ENCODE peak calls at places on chromosomes 3 and 15, in ten cellular contexts. One of them, this sample, is unnamed. For H3K4me1, the result is how much of the 10 kb centered on the place peaks cover.

GRCh38 chr15:60945196-60945595 is 283.9 kb downstream of the RORA start:
- DNase-seq in stomach: peak
- DNase-seq in heart right ventricle: peak
- DNase-seq in HepG2: no peak
- DNase-seq in Peyer's patch: no peak
- DNase-seq in mesenchymal stem cell: no peak
- DNase-seq in right lobe of liver: peak
- DNase-seq in cardiac muscle cell: no peak
- DNase-seq in tibial nerve: no peak
- DNase-seq in psoas muscle: peak
- DNase-seq in this sample: no peak

GRCh38 chr15:80514071-80514780 is 110.0 kb downstream of the ARNT2 start:
- DNase-seq in cardiac muscle cell: no peak
- DNase-seq in HepG2: no peak
- DNase-seq in stomach: no peak
- DNase-seq in Peyer's patch: no peak
- DNase-seq in tibial nerve: no peak
- DNase-seq in psoas muscle: no peak
- DNase-seq in heart right ventricle: no peak
- DNase-seq in right lobe of liver: no peak
- DNase-seq in mesenchymal stem cell: peak
- DNase-seq in this sample: no peak

GRCh38 chr3:23442598-23443383 is 239.7 kb downstream of the UBE2E2 start:
- DNase-seq in heart right ventricle: no peak
- DNase-seq in tibial nerve: no peak
- DNase-seq in stomach: no peak
- DNase-seq in right lobe of liver: no peak
- DNase-seq in Peyer's patch: no peak
- DNase-seq in psoas muscle: no peak
- DNase-seq in mesenchymal stem cell: peak
- DNase-seq in cardiac muscle cell: no peak
- DNase-seq in HepG2: no peak
- DNase-seq in this sample: peak

GRCh38 chr3:100634493-100635272 is 25.3 kb downstream of the ADGRG7 start:
- DNase-seq in tibial nerve: peak
- DNase-seq in psoas muscle: no peak
- DNase-seq in mesenchymal stem cell: peak
- DNase-seq in Peyer's patch: peak
- DNase-seq in cardiac muscle cell: peak
- DNase-seq in heart right ventricle: no peak
- DNase-seq in right lobe of liver: peak
- DNase-seq in HepG2: peak
- DNase-seq in stomach: peak
- DNase-seq in this sample: peak

GRCh38 chr3:38545396-38545949 is 49.3 kb downstream of the EXOG start:
- DNase-seq in Peyer's patch: no peak
- DNase-seq in mesenchymal stem cell: no peak
- DNase-seq in stomach: no peak
- DNase-seq in cardiac muscle cell: no peak
- DNase-seq in heart right ventricle: no peak
- DNase-seq in psoas muscle: no peak
- DNase-seq in tibial nerve: no peak
- DNase-seq in HepG2: no peak
- DNase-seq in right lobe of liver: no peak
- DNase-seq in this sample: no peak

GRCh38 chr3:51539291-51539891 is 872 bp downstream of the RAD54L2 start:
- DNase-seq in HepG2: no peak
- DNase-seq in Peyer's patch: peak
- DNase-seq in mesenchymal stem cell: peak
- DNase-seq in tibial nerve: peak
- DNase-seq in cardiac muscle cell: peak
- DNase-seq in right lobe of liver: no peak
- DNase-seq in stomach: no peak
- DNase-seq in psoas muscle: no peak
- DNase-seq in heart right ventricle: peak
- DNase-seq in this sample: peak

GRCh38 chr15:75672646-75673425 is 25.1 kb downstream of the SNX33 start:
- DNase-seq in stomach: peak
- DNase-seq in right lobe of liver: no peak
- DNase-seq in HepG2: no peak
- DNase-seq in Peyer's patch: no peak
- DNase-seq in heart right ventricle: no peak
- DNase-seq in tibial nerve: no peak
- DNase-seq in psoas muscle: no peak
- DNase-seq in cardiac muscle cell: peak
- DNase-seq in mesenchymal stem cell: peak
- DNase-seq in this sample: no peak

GRCh38 chr15:33057845-33058244 is 136.7 kb downstream of the FMN1 start:
- DNase-seq in Peyer's patch: no peak
- DNase-seq in tibial nerve: no peak
- DNase-seq in cardiac muscle cell: no peak
- DNase-seq in stomach: no peak
- DNase-seq in mesenchymal stem cell: no peak
- DNase-seq in psoas muscle: no peak
- DNase-seq in heart right ventricle: no peak
- DNase-seq in HepG2: no peak
- DNase-seq in right lobe of liver: no peak
- DNase-seq in this sample: no peak

GRCh38 chr3:184332370-184333090 is 4.9 kb upstream of the FAM131A start:
- DNase-seq in Peyer's patch: no peak
- DNase-seq in HepG2: no peak
- DNase-seq in cardiac muscle cell: no peak
- DNase-seq in tibial nerve: no peak
- DNase-seq in psoas muscle: no peak
- DNase-seq in right lobe of liver: no peak
- DNase-seq in heart right ventricle: no peak
- DNase-seq in stomach: no peak
- DNase-seq in mesenchymal stem cell: peak
- DNase-seq in this sample: no peak

GRCh38 chr3:75101329-75102147 is 487.1 kb upstream of the CNTN3 start:
- DNase-seq in heart right ventricle: no peak
- DNase-seq in psoas muscle: no peak
- DNase-seq in right lobe of liver: no peak
- DNase-seq in stomach: no peak
- DNase-seq in cardiac muscle cell: peak
- DNase-seq in tibial nerve: no peak
- DNase-seq in mesenchymal stem cell: no peak
- DNase-seq in HepG2: no peak
- DNase-seq in Peyer's patch: peak
- DNase-seq in this sample: no peak

GRCh38 chr3:171976526-171976925 is 62.9 kb upstream of the FNDC3B start:
- DNase-seq in mesenchymal stem cell: peak
- DNase-seq in cardiac muscle cell: no peak
- DNase-seq in heart right ventricle: peak
- DNase-seq in stomach: no peak
- DNase-seq in right lobe of liver: no peak
- DNase-seq in HepG2: no peak
- DNase-seq in psoas muscle: no peak
- DNase-seq in Peyer's patch: no peak
- DNase-seq in tibial nerve: no peak
- DNase-seq in this sample: no peak

GRCh38 chr15:29676961-29677402 is 145.3 kb downstream of the TJP1 start:
- DNase-seq in heart right ventricle: no peak
- DNase-seq in tibial nerve: no peak
- DNase-seq in cardiac muscle cell: no peak
- DNase-seq in HepG2: no peak
- DNase-seq in right lobe of liver: no peak
- DNase-seq in mesenchymal stem cell: no peak
- DNase-seq in stomach: no peak
- DNase-seq in Peyer's patch: no peak
- DNase-seq in psoas muscle: no peak
- DNase-seq in this sample: no peak

GRCh38 chr3:55491296-55491816 is 4.2 kb upstream of the WNT5A start:
- DNase-seq in cardiac muscle cell: no peak
- DNase-seq in stomach: no peak
- DNase-seq in heart right ventricle: no peak
- DNase-seq in Peyer's patch: no peak
- DNase-seq in tibial nerve: no peak
- DNase-seq in HepG2: no peak
- DNase-seq in right lobe of liver: no peak
- DNase-seq in mesenchymal stem cell: peak
- DNase-seq in psoas muscle: no peak
- DNase-seq in this sample: no peak

GRCh38 chr15:31510003-31510402 is 183.4 kb downstream of the KLF13 start:
- DNase-seq in HepG2: no peak
- DNase-seq in cardiac muscle cell: no peak
- DNase-seq in psoas muscle: no peak
- DNase-seq in Peyer's patch: no peak
- DNase-seq in tibial nerve: peak
- DNase-seq in right lobe of liver: no peak
- DNase-seq in heart right ventricle: no peak
- DNase-seq in stomach: no peak
- DNase-seq in mesenchymal stem cell: no peak
- DNase-seq in this sample: no peak

DNA sequence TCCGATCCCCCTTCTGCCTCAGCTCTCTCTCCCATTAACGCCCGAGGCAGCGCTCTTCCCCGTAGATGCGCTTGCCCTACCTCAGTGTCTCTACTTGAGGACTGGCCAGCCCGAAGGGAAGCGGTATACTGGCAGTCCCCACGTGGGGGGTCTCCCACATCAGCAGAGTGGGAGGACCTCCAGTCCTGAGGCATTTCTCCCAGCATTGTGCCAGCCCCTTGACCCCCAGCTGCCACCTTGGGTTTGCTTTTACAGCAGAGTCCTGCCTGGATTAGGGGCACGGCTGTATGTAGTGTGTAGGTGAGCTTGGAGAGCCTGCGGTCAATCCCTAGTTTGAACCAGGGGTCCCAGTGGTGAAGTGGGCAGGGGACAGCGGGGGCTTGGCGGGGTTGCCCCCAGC is 767 bp downstream of the SEMA3F start:
- DNase-seq in cardiac muscle cell: no peak
- DNase-seq in Peyer's patch: no peak
- DNase-seq in tibial nerve: no peak
- DNase-seq in HepG2: no peak
- DNase-seq in right lobe of liver: no peak
- DNase-seq in heart right ventricle: no peak
- DNase-seq in stomach: no peak
- DNase-seq in mesenchymal stem cell: peak
- DNase-seq in psoas muscle: no peak
- DNase-seq in this sample: no peak
- H3K4me3 ChIP-seq in cardiac muscle cell: peak
- H3K4me3 ChIP-seq in Peyer's patch: peak
- H3K4me3 ChIP-seq in tibial nerve: peak
- H3K4me3 ChIP-seq in HepG2: peak
- H3K4me3 ChIP-seq in right lobe of liver: peak
- H3K4me3 ChIP-seq in heart right ventricle: peak
- H3K4me3 ChIP-seq in stomach: peak
- H3K4me3 ChIP-seq in mesenchymal stem cell: peak
- H3K4me3 ChIP-seq in psoas muscle: peak
- H3K4me3 ChIP-seq in this sample: no peak

GRCh38 chr15:85381850-85382751 is 1.7 kb downstream of the AKAP13 start:
- DNase-seq in right lobe of liver: no peak
- DNase-seq in psoas muscle: no peak
- DNase-seq in mesenchymal stem cell: peak
- DNase-seq in cardiac muscle cell: peak
- DNase-seq in HepG2: no peak
- DNase-seq in Peyer's patch: no peak
- DNase-seq in heart right ventricle: no peak
- DNase-seq in tibial nerve: no peak
- DNase-seq in stomach: no peak
- DNase-seq in this sample: no peak

GRCh38 chr15:85380860-85381535 is 595 bp downstream of the AKAP13 start:
- DNase-seq in cardiac muscle cell: peak
- DNase-seq in HepG2: no peak
- DNase-seq in right lobe of liver: peak
- DNase-seq in tibial nerve: peak
- DNase-seq in psoas muscle: peak
- DNase-seq in mesenchymal stem cell: peak
- DNase-seq in Peyer's patch: peak
- DNase-seq in heart right ventricle: no peak
- DNase-seq in stomach: peak
- DNase-seq in this sample: peak

GRCh38 chr15:85383470-85384148 is 3.2 kb downstream of the AKAP13 start:
- DNase-seq in stomach: no peak
- DNase-seq in heart right ventricle: no peak
- DNase-seq in Peyer's patch: no peak
- DNase-seq in cardiac muscle cell: no peak
- DNase-seq in psoas muscle: no peak
- DNase-seq in right lobe of liver: no peak
- DNase-seq in HepG2: no peak
- DNase-seq in mesenchymal stem cell: no peak
- DNase-seq in tibial nerve: no peak
- DNase-seq in this sample: no peak

GRCh38 chr15:85380217-85380859 is at the start of gene AKAP13:
- DNase-seq in mesenchymal stem cell: peak
- DNase-seq in tibial nerve: peak
- DNase-seq in psoas muscle: peak
- DNase-seq in HepG2: peak
- DNase-seq in heart right ventricle: peak
- DNase-seq in Peyer's patch: peak
- DNase-seq in right lobe of liver: peak
- DNase-seq in cardiac muscle cell: peak
- DNase-seq in stomach: peak
- DNase-seq in this sample: peak

DNA sequence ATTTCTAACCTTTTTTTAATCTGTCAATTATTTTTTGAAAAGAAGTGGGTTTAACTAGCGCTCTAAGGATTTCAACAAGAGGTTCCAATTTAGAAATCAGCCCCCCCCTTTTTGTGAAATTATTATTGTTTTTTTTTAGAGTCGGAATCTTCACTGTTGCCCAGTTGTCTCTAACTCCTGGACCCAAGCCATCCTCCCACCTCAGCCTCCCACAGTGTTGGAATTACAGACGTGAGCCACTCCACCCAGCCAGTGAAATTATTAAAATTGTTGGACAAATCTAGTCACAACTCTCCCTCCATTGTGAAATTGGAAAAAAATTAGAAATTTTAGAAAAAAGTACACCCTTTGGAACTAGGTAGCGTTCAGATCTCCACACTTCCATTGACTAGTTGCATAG is 2.5 kb downstream of the AKAP13 start:
- DNase-seq in right lobe of liver: no peak
- DNase-seq in cardiac muscle cell: no peak
- DNase-seq in stomach: no peak
- DNase-seq in mesenchymal stem cell: no peak
- DNase-seq in heart right ventricle: no peak
- DNase-seq in psoas muscle: no peak
- DNase-seq in Peyer's patch: no peak
- DNase-seq in tibial nerve: no peak
- DNase-seq in HepG2: no peak
- DNase-seq in this sample: no peak
- H3K4me1 ChIP-seq in right lobe of liver: under half
- H3K4me1 ChIP-seq in cardiac muscle cell: under half
- H3K4me1 ChIP-seq in stomach: under half
- H3K4me1 ChIP-seq in mesenchymal stem cell: under half
- H3K4me1 ChIP-seq in heart right ventricle: under half
- H3K4me1 ChIP-seq in psoas muscle: under half
- H3K4me1 ChIP-seq in Peyer's patch: under half
- H3K4me1 ChIP-seq in tibial nerve: under half
- H3K4me1 ChIP-seq in HepG2: under half
- H3K4me1 ChIP-seq in this sample: under half

GRCh38 chr3:195149292-195149691 is 121.7 kb downstream of the XXYLT1 start:
- DNase-seq in Peyer's patch: no peak
- DNase-seq in cardiac muscle cell: no peak
- DNase-seq in psoas muscle: no peak
- DNase-seq in stomach: no peak
- DNase-seq in tibial nerve: no peak
- DNase-seq in HepG2: no peak
- DNase-seq in heart right ventricle: no peak
- DNase-seq in right lobe of liver: no peak
- DNase-seq in mesenchymal stem cell: no peak
- DNase-seq in this sample: no peak
- H3K27ac ChIP-seq in Peyer's patch: peak
- H3K27ac ChIP-seq in cardiac muscle cell: no peak
- H3K27ac ChIP-seq in psoas muscle: peak
- H3K27ac ChIP-seq in stomach: peak
- H3K27ac ChIP-seq in tibial nerve: no peak
- H3K27ac ChIP-seq in HepG2: no peak
- H3K27ac ChIP-seq in heart right ventricle: peak
- H3K27ac ChIP-seq in right lobe of liver: no peak
- H3K27ac ChIP-seq in mesenchymal stem cell: no peak
- H3K27ac ChIP-seq in this sample: no peak

GRCh38 chr3:106829206-106829605 is 548.0 kb upstream of the CCDC54 start:
- DNase-seq in mesenchymal stem cell: peak
- DNase-seq in stomach: no peak
- DNase-seq in tibial nerve: no peak
- DNase-seq in psoas muscle: no peak
- DNase-seq in heart right ventricle: no peak
- DNase-seq in HepG2: no peak
- DNase-seq in right lobe of liver: no peak
- DNase-seq in Peyer's patch: no peak
- DNase-seq in cardiac muscle cell: no peak
- DNase-seq in this sample: no peak
- H3K4me3 ChIP-seq in mesenchymal stem cell: no peak
- H3K4me3 ChIP-seq in stomach: no peak
- H3K4me3 ChIP-seq in tibial nerve: no peak
- H3K4me3 ChIP-seq in psoas muscle: no peak
- H3K4me3 ChIP-seq in heart right ventricle: no peak
- H3K4me3 ChIP-seq in HepG2: no peak
- H3K4me3 ChIP-seq in right lobe of liver: no peak
- H3K4me3 ChIP-seq in Peyer's patch: no peak
- H3K4me3 ChIP-seq in cardiac muscle cell: no peak
- H3K4me3 ChIP-seq in this sample: no peak

This sample was measured in DND-41.